ENCODE peak calls at places on chromosomes 3 and 15, in five cellular contexts. F is stimulated activated CD4-positive, alpha-beta T cell treated with anti-CD3 and anti-CD28 coated beads, Interleukin-15, amount 100 ng/mL, for 1 hour; J is stimulated activated CD8-positive, alpha-beta memory T cell treated with anti-CD3 and anti-CD28 coated beads, Interleukin-7, amount 100 ng/mL, for 4 hours; A is mucosa of gallbladder; C is skeletal muscle cell. W is an unnamed sample.

GRCh38 chr15:92817339-92817886 is 82.7 kb upstream of the CHD2 start:
- DNase-seq in F (no peak), J (no peak), A (no peak), C (no peak), W (no peak)

GRCh38 chr3:155744091-155744625 is 713 bp downstream of the PLCH1 start:
- DNase-seq in F (peak), J (no peak), A (peak), C (no peak), W (no peak)

GRCh38 chr3:72350761-72351505 is 497.3 kb downstream of the SHQ1 start:
- DNase-seq in F (no peak), J (no peak), A (no peak), C (no peak), W (no peak)

GRCh38 chr15:97156739-97157265 is 803.7 kb upstream of the ARRDC4 start:
- DNase-seq in F (no peak), J (no peak), A (no peak), C (no peak), W (no peak)

GRCh38 chr3:150751781-150752263 is 11.1 kb downstream of the SIAH2 start:
- DNase-seq in F (no peak), J (no peak), A (peak), C (no peak), W (no peak)

GRCh38 chr3:5084224-5084623 is 37.9 kb upstream of the ARL8B start:
- DNase-seq in F (no peak), J (no peak), A (no peak), C (no peak), W (no peak)

GRCh38 chr3:49879721-49880120 is 10.0 kb upstream of the CAMKV start:
- DNase-seq in F (no peak), J (no peak), A (no peak), C (no peak), W (no peak)

GRCh38 chr3:48830660-48831190 is 16.9 kb downstream of the PRKAR2A start:
- DNase-seq in F (no peak), J (no peak), A (no peak), C (no peak), W (no peak)

GRCh38 chr15:60326824-60327654 is 70.7 kb downstream of the ANXA2 start:
- DNase-seq in F (no peak), J (no peak), A (peak), C (no peak), W (no peak)